ENCODE peak calls at places on chromosomes 5 and 9, in four cellular contexts. X is CD4-positive, alpha-beta T cell; T is NCI-H460; J is immature natural killer cell. P is an unnamed sample.

GRCh38 chr9:132381966-132382541 is 24.6 kb downstream of the TTF1 start:
- DNase-seq in X (no peak), T (no peak), J (no peak), P (no peak)

GRCh38 chr5:133338504-133339355 is 273.6 kb downstream of the FSTL4 start:
- DNase-seq in X (no peak), T (no peak), J (no peak), P (no peak)

GRCh38 chr5:138775034-138775433 is 21.8 kb downstream of the CTNNA1 start:
- DNase-seq in X (no peak), T (no peak), J (no peak), P (no peak)

GRCh38 chr9:127177682-127178265 is 55.3 kb upstream of the ANGPTL2 start:
- DNase-seq in X (no peak), T (no peak), J (no peak), P (no peak)

GRCh38 chr9:83466877-83467276 is 71.3 kb downstream of the FRMD3 start:
- DNase-seq in X (no peak), T (no peak), J (no peak), P (no peak)

GRCh38 chr5:79287907-79288306 is 52.0 kb downstream of the JMY start:
- DNase-seq in X (no peak), T (no peak), J (no peak), P (no peak)

GRCh38 chr9:107340920-107341632 is 58.0 kb downstream of the RAD23B start:
- DNase-seq in X (peak), T (peak), J (peak), P (peak)

GRCh38 chr5:176540956-176541337 is 3.7 kb upstream of the RNF44 start:
- DNase-seq in X (no peak), T (no peak), J (peak), P (no peak)

GRCh38 chr9:26313108-26313507 is 579.5 kb downstream of the CAAP1 start:
- DNase-seq in X (no peak), T (no peak), J (no peak), P (no peak)

GRCh38 chr9:99377790-99378775 is 156.0 kb downstream of the SEC61B start:
- DNase-seq in X (no peak), T (no peak), J (no peak), P (no peak)

GRCh38 chr9:108643756-108644510 is 211.9 kb downstream of the ACTL7B start:
- DNase-seq in X (no peak), T (no peak), J (no peak), P (no peak)